ENCODE peak calls at places on chromosomes 6 and 20, in eight cellular contexts. One of them, this sample, is unnamed.

GRCh38 chr20:49345538-49345937 is 67.7 kb upstream of the ZNFX1 start:
- DNase-seq in prostate gland: peak; percentile 36
- DNase-seq in endothelial cell: no peak
- DNase-seq in activated CD8-positive, alpha-beta memory T cell treated with anti-CD3 and anti-CD28 coated beads for 48 hours: no peak
- DNase-seq in NCI-H69: no peak
- DNase-seq in naive thymus-derived CD8-positive, alpha-beta T cell: no peak
- DNase-seq in activated CD4-positive, alpha-beta T cell treated with anti-CD3 and anti-CD28 coated beads, Interleukin-2, amount 50 U/mL, for 48 hours: no peak
- DNase-seq in NCI-H1092 treated with DMSO at 0.1 percent for 48 hours: no peak
- DNase-seq in this sample: no peak

GRCh38 chr6:2663123-2663522 is 87.6 kb downstream of the MYLK4 start:
- DNase-seq in prostate gland: no peak
- DNase-seq in activated CD4-positive, alpha-beta T cell treated with anti-CD3 and anti-CD28 coated beads, Interleukin-2, amount 50 U/mL, for 48 hours: no peak
- DNase-seq in naive thymus-derived CD8-positive, alpha-beta T cell: no peak
- DNase-seq in endothelial cell: no peak
- DNase-seq in NCI-H69: no peak
- DNase-seq in activated CD8-positive, alpha-beta memory T cell treated with anti-CD3 and anti-CD28 coated beads for 48 hours: no peak
- DNase-seq in NCI-H1092 treated with DMSO at 0.1 percent for 48 hours: no peak
- DNase-seq in this sample: no peak

GRCh38 chr6:146590492-146590891 is 8.3 kb upstream of the ADGB start:
- DNase-seq in endothelial cell: no peak
- DNase-seq in activated CD4-positive, alpha-beta T cell treated with anti-CD3 and anti-CD28 coated beads, Interleukin-2, amount 50 U/mL, for 48 hours: no peak
- DNase-seq in NCI-H1092 treated with DMSO at 0.1 percent for 48 hours: no peak
- DNase-seq in naive thymus-derived CD8-positive, alpha-beta T cell: no peak
- DNase-seq in activated CD8-positive, alpha-beta memory T cell treated with anti-CD3 and anti-CD28 coated beads for 48 hours: no peak
- DNase-seq in NCI-H69: no peak
- DNase-seq in prostate gland: no peak
- DNase-seq in this sample: no peak

GRCh38 chr20:57361517-57361916 is 10.5 kb downstream of the RAE1 start:
- DNase-seq in naive thymus-derived CD8-positive, alpha-beta T cell: no peak
- DNase-seq in activated CD8-positive, alpha-beta memory T cell treated with anti-CD3 and anti-CD28 coated beads for 48 hours: no peak
- DNase-seq in activated CD4-positive, alpha-beta T cell treated with anti-CD3 and anti-CD28 coated beads, Interleukin-2, amount 50 U/mL, for 48 hours: no peak
- DNase-seq in endothelial cell: no peak
- DNase-seq in prostate gland: no peak
- DNase-seq in NCI-H1092 treated with DMSO at 0.1 percent for 48 hours: no peak
- DNase-seq in NCI-H69: no peak
- DNase-seq in this sample: no peak

GRCh38 chr20:38337561-38338140 is 8.6 kb upstream of the LBP start:
- DNase-seq in activated CD4-positive, alpha-beta T cell treated with anti-CD3 and anti-CD28 coated beads, Interleukin-2, amount 50 U/mL, for 48 hours: peak; percentile 41
- DNase-seq in activated CD8-positive, alpha-beta memory T cell treated with anti-CD3 and anti-CD28 coated beads for 48 hours: no peak
- DNase-seq in NCI-H1092 treated with DMSO at 0.1 percent for 48 hours: no peak
- DNase-seq in prostate gland: no peak
- DNase-seq in NCI-H69: peak; percentile 46
- DNase-seq in endothelial cell: peak; percentile 67
- DNase-seq in naive thymus-derived CD8-positive, alpha-beta T cell: no peak
- DNase-seq in this sample: no peak

GRCh38 chr20:61661583-61661982 is 404.1 kb downstream of the TAF4 start:
- DNase-seq in activated CD4-positive, alpha-beta T cell treated with anti-CD3 and anti-CD28 coated beads, Interleukin-2, amount 50 U/mL, for 48 hours: no peak
- DNase-seq in prostate gland: no peak
- DNase-seq in NCI-H1092 treated with DMSO at 0.1 percent for 48 hours: no peak
- DNase-seq in activated CD8-positive, alpha-beta memory T cell treated with anti-CD3 and anti-CD28 coated beads for 48 hours: no peak
- DNase-seq in naive thymus-derived CD8-positive, alpha-beta T cell: no peak
- DNase-seq in NCI-H69: no peak
- DNase-seq in endothelial cell: no peak
- DNase-seq in this sample: no peak

GRCh38 chr20:5504061-5504739 is 187.4 kb upstream of the PROKR2 start:
- DNase-seq in NCI-H1092 treated with DMSO at 0.1 percent for 48 hours: peak; percentile 85
- DNase-seq in naive thymus-derived CD8-positive, alpha-beta T cell: no peak
- DNase-seq in endothelial cell: peak; percentile 35
- DNase-seq in prostate gland: no peak
- DNase-seq in activated CD8-positive, alpha-beta memory T cell treated with anti-CD3 and anti-CD28 coated beads for 48 hours: no peak
- DNase-seq in activated CD4-positive, alpha-beta T cell treated with anti-CD3 and anti-CD28 coated beads, Interleukin-2, amount 50 U/mL, for 48 hours: no peak
- DNase-seq in NCI-H69: peak; percentile 94
- DNase-seq in this sample: peak; percentile 57

GRCh38 chr6:71229466-71229865 is 59.1 kb upstream of the OGFRL1 start:
- DNase-seq in prostate gland: no peak
- DNase-seq in NCI-H69: no peak
- DNase-seq in endothelial cell: no peak
- DNase-seq in NCI-H1092 treated with DMSO at 0.1 percent for 48 hours: no peak
- DNase-seq in activated CD4-positive, alpha-beta T cell treated with anti-CD3 and anti-CD28 coated beads, Interleukin-2, amount 50 U/mL, for 48 hours: no peak
- DNase-seq in activated CD8-positive, alpha-beta memory T cell treated with anti-CD3 and anti-CD28 coated beads for 48 hours: no peak
- DNase-seq in naive thymus-derived CD8-positive, alpha-beta T cell: no peak
- DNase-seq in this sample: no peak

GRCh38 chr20:45611054-45611453 is 18.5 kb upstream of the WFDC10A start:
- DNase-seq in activated CD8-positive, alpha-beta memory T cell treated with anti-CD3 and anti-CD28 coated beads for 48 hours: peak; percentile 5
- DNase-seq in endothelial cell: no peak
- DNase-seq in naive thymus-derived CD8-positive, alpha-beta T cell: no peak
- DNase-seq in activated CD4-positive, alpha-beta T cell treated with anti-CD3 and anti-CD28 coated beads, Interleukin-2, amount 50 U/mL, for 48 hours: peak; percentile 74
- DNase-seq in prostate gland: no peak
- DNase-seq in NCI-H1092 treated with DMSO at 0.1 percent for 48 hours: no peak
- DNase-seq in NCI-H69: no peak
- DNase-seq in this sample: no peak

GRCh38 chr20:58058421-58059140 is 169.9 kb downstream of the ANKRD60 start:
- DNase-seq in activated CD4-positive, alpha-beta T cell treated with anti-CD3 and anti-CD28 coated beads, Interleukin-2, amount 50 U/mL, for 48 hours: no peak
- DNase-seq in naive thymus-derived CD8-positive, alpha-beta T cell: no peak
- DNase-seq in prostate gland: no peak
- DNase-seq in NCI-H1092 treated with DMSO at 0.1 percent for 48 hours: no peak
- DNase-seq in endothelial cell: no peak
- DNase-seq in activated CD8-positive, alpha-beta memory T cell treated with anti-CD3 and anti-CD28 coated beads for 48 hours: no peak
- DNase-seq in NCI-H69: no peak
- DNase-seq in this sample: no peak

GRCh38 chr20:34420146-34420545 is 57.1 kb downstream of the ITCH start:
- DNase-seq in prostate gland: no peak
- DNase-seq in NCI-H69: peak; percentile 88
- DNase-seq in endothelial cell: no peak
- DNase-seq in activated CD4-positive, alpha-beta T cell treated with anti-CD3 and anti-CD28 coated beads, Interleukin-2, amount 50 U/mL, for 48 hours: no peak
- DNase-seq in naive thymus-derived CD8-positive, alpha-beta T cell: no peak
- DNase-seq in NCI-H1092 treated with DMSO at 0.1 percent for 48 hours: peak; percentile 4
- DNase-seq in activated CD8-positive, alpha-beta memory T cell treated with anti-CD3 and anti-CD28 coated beads for 48 hours: no peak
- DNase-seq in this sample: no peak

GRCh38 chr20:46056970-46057855 is 28.2 kb downstream of the SLC12A5 start:
- DNase-seq in endothelial cell: peak; percentile 79
- DNase-seq in NCI-H1092 treated with DMSO at 0.1 percent for 48 hours: no peak
- DNase-seq in naive thymus-derived CD8-positive, alpha-beta T cell: no peak
- DNase-seq in prostate gland: no peak
- DNase-seq in NCI-H69: no peak
- DNase-seq in activated CD8-positive, alpha-beta memory T cell treated with anti-CD3 and anti-CD28 coated beads for 48 hours: no peak
- DNase-seq in activated CD4-positive, alpha-beta T cell treated with anti-CD3 and anti-CD28 coated beads, Interleukin-2, amount 50 U/mL, for 48 hours: peak; percentile 25
- DNase-seq in this sample: no peak

GRCh38 chr6:138404666-138405337 is 779 bp downstream of the HEBP2 start:
- DNase-seq in NCI-H69: peak; percentile 70
- DNase-seq in activated CD4-positive, alpha-beta T cell treated with anti-CD3 and anti-CD28 coated beads, Interleukin-2, amount 50 U/mL, for 48 hours: peak; percentile 43
- DNase-seq in naive thymus-derived CD8-positive, alpha-beta T cell: peak; percentile 66
- DNase-seq in activated CD8-positive, alpha-beta memory T cell treated with anti-CD3 and anti-CD28 coated beads for 48 hours: no peak
- DNase-seq in prostate gland: peak; percentile 28
- DNase-seq in endothelial cell: no peak
- DNase-seq in NCI-H1092 treated with DMSO at 0.1 percent for 48 hours: no peak
- DNase-seq in this sample: no peak

GRCh38 chr6:81792826-81793225 is 40.3 kb upstream of the TENT5A start:
- DNase-seq in naive thymus-derived CD8-positive, alpha-beta T cell: no peak
- DNase-seq in NCI-H69: peak; percentile 30
- DNase-seq in endothelial cell: no peak
- DNase-seq in NCI-H1092 treated with DMSO at 0.1 percent for 48 hours: no peak
- DNase-seq in prostate gland: no peak
- DNase-seq in activated CD8-positive, alpha-beta memory T cell treated with anti-CD3 and anti-CD28 coated beads for 48 hours: no peak
- DNase-seq in activated CD4-positive, alpha-beta T cell treated with anti-CD3 and anti-CD28 coated beads, Interleukin-2, amount 50 U/mL, for 48 hours: no peak
- DNase-seq in this sample: no peak

GRCh38 chr6:65259080-65259479 is 447.9 kb downstream of the EYS start:
- DNase-seq in naive thymus-derived CD8-positive, alpha-beta T cell: no peak
- DNase-seq in NCI-H69: peak; percentile 71
- DNase-seq in NCI-H1092 treated with DMSO at 0.1 percent for 48 hours: no peak
- DNase-seq in endothelial cell: no peak
- DNase-seq in prostate gland: no peak
- DNase-seq in activated CD4-positive, alpha-beta T cell treated with anti-CD3 and anti-CD28 coated beads, Interleukin-2, amount 50 U/mL, for 48 hours: no peak
- DNase-seq in activated CD8-positive, alpha-beta memory T cell treated with anti-CD3 and anti-CD28 coated beads for 48 hours: no peak
- DNase-seq in this sample: no peak

GRCh38 chr6:48664850-48665249 is 553.9 kb upstream of the PTCHD4 start:
- DNase-seq in activated CD4-positive, alpha-beta T cell treated with anti-CD3 and anti-CD28 coated beads, Interleukin-2, amount 50 U/mL, for 48 hours: no peak
- DNase-seq in endothelial cell: no peak
- DNase-seq in NCI-H1092 treated with DMSO at 0.1 percent for 48 hours: no peak
- DNase-seq in NCI-H69: peak; percentile 99
- DNase-seq in naive thymus-derived CD8-positive, alpha-beta T cell: no peak
- DNase-seq in prostate gland: no peak
- DNase-seq in activated CD8-positive, alpha-beta memory T cell treated with anti-CD3 and anti-CD28 coated beads for 48 hours: no peak
- DNase-seq in this sample: no peak

GRCh38 chr6:118893095-118893881 is 664 bp upstream of the ASF1A start:
- DNase-seq in NCI-H1092 treated with DMSO at 0.1 percent for 48 hours: peak; percentile 93
- DNase-seq in activated CD8-positive, alpha-beta memory T cell treated with anti-CD3 and anti-CD28 coated beads for 48 hours: no peak
- DNase-seq in naive thymus-derived CD8-positive, alpha-beta T cell: peak; percentile 80
- DNase-seq in NCI-H69: peak; percentile 93
- DNase-seq in activated CD4-positive, alpha-beta T cell treated with anti-CD3 and anti-CD28 coated beads, Interleukin-2, amount 50 U/mL, for 48 hours: peak; percentile 52
- DNase-seq in prostate gland: peak; percentile 21
- DNase-seq in endothelial cell: peak; percentile 29
- DNase-seq in this sample: peak; percentile 47

GRCh38 chr6:100473182-100473581 is 8.5 kb upstream of the SIM1 start:
- DNase-seq in prostate gland: no peak
- DNase-seq in activated CD4-positive, alpha-beta T cell treated with anti-CD3 and anti-CD28 coated beads, Interleukin-2, amount 50 U/mL, for 48 hours: no peak
- DNase-seq in naive thymus-derived CD8-positive, alpha-beta T cell: no peak
- DNase-seq in endothelial cell: no peak
- DNase-seq in NCI-H1092 treated with DMSO at 0.1 percent for 48 hours: no peak
- DNase-seq in NCI-H69: no peak
- DNase-seq in activated CD8-positive, alpha-beta memory T cell treated with anti-CD3 and anti-CD28 coated beads for 48 hours: no peak
- DNase-seq in this sample: no peak

GRCh38 chr20:62426678-62427077 is 661 bp downstream of the RBBP8NL start:
- DNase-seq in NCI-H1092 treated with DMSO at 0.1 percent for 48 hours: no peak
- DNase-seq in naive thymus-derived CD8-positive, alpha-beta T cell: no peak
- DNase-seq in activated CD4-positive, alpha-beta T cell treated with anti-CD3 and anti-CD28 coated beads, Interleukin-2, amount 50 U/mL, for 48 hours: no peak
- DNase-seq in NCI-H69: peak; percentile 7
- DNase-seq in endothelial cell: no peak
- DNase-seq in activated CD8-positive, alpha-beta memory T cell treated with anti-CD3 and anti-CD28 coated beads for 48 hours: no peak
- DNase-seq in prostate gland: peak; percentile 19
- DNase-seq in this sample: peak; percentile 65

This sample was measured in ureter.